ENCODE peak calls at places on chromosomes 3 and 15, in four cellular contexts. N, G, X and L are unnamed samples.

GRCh38 chr15:95799286-95800187 is 531.0 kb upstream of the NR2F2 start:
- DNase-seq in N (peak; percentile 8), G (no peak), X (no peak), L (no peak)

GRCh38 chr3:184368804-184369183 is 7.3 kb downstream of the POLR2H start:
- DNase-seq in N (no peak), G (no peak), X (no peak), L (no peak)

GRCh38 chr3:190546881-190547510 is 33.1 kb downstream of the IL1RAP start:
- DNase-seq in N (peak; percentile 31), G (no peak), X (no peak), L (no peak)

GRCh38 chr15:80850941-80851451 is 71.8 kb downstream of the CEMIP start:
- DNase-seq in N (peak; percentile 10), G (no peak), X (no peak), L (no peak)

GRCh38 chr3:136984837-136985236 is 27.1 kb downstream of the IL20RB start:
- DNase-seq in N (no peak), G (no peak), X (no peak), L (peak; percentile 2)

GRCh38 chr3:139264375-139264774 is 79.4 kb upstream of the MRPS22 start:
- DNase-seq in N (no peak), G (no peak), X (no peak), L (no peak)

GRCh38 chr3:31265646-31266423 is 266.9 kb upstream of the STT3B start:
- DNase-seq in N (no peak), G (no peak), X (no peak), L (no peak)

GRCh38 chr3:117788086-117788485 is 1078.5 kb downstream of the TUSC7 start:
- DNase-seq in N (no peak), G (no peak), X (no peak), L (no peak)

GRCh38 chr15:34709866-34710265 is 44.9 kb downstream of the GJD2 start:
- DNase-seq in N (no peak), G (no peak), X (no peak), L (no peak)

GRCh38 chr3:127456471-127457093 is 134.0 kb downstream of the TPRA1 start:
- DNase-seq in N (no peak), G (no peak), X (no peak), L (no peak)

GRCh38 chr3:134029256-134029733 is 430 bp downstream of the SLCO2A1 start:
- DNase-seq in N (no peak), G (no peak), X (no peak), L (no peak)
- TF ChIP-seq FOXK2 in N (no peak), G (no peak), X (no peak), L (no peak)

GRCh38 chr3:143139786-143140185 is 20.2 kb downstream of the CHST2 start:
- DNase-seq in N (no peak), G (no peak), X (no peak), L (no peak)
- TF ChIP-seq FOXK2 in N (no peak), G (no peak), X (no peak), L (no peak)

GRCh38 chr3:47909607-47910006 is 106.6 kb downstream of the MAP4 start:
- DNase-seq in N (no peak), G (no peak), X (no peak), L (no peak)

GRCh38 chr3:47910777-47911440 is 105.3 kb downstream of the MAP4 start:
- DNase-seq in N (peak; percentile 14), G (peak; percentile 72), X (no peak), L (no peak)

GRCh38 chr3:47907784-47908183 is 104.8 kb downstream of the DHX30 start:
- DNase-seq in N (no peak), G (no peak), X (no peak), L (no peak)

GRCh38 chr3:47910233-47910632 is 106.0 kb downstream of the MAP4 start:
- DNase-seq in N (no peak), G (peak; percentile 25), X (no peak), L (no peak)

DNA sequence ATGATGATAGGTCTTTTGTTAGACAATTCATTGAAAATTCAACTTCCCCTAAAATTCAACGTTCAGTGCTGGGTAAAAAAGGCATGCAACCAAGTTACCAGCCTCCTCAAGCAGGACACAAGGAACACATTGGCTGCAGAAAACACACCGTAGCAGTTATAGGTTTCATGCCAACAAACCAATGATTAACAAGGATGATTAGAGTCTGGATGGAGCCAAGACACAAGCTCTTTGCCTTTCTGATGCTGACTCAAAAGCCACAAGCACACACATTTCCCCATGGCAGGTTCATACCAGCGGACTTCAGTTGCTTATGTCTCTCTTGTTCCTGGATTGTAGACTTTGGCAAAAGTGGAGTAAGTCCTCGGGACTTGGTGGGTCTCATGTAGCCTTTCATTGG is 105.8 kb downstream of the DHX30 start:
- DNase-seq in N (no peak), G (no peak), X (no peak), L (no peak)
- TF ChIP-seq FOXK2 in N (no peak), G (no peak), X (no peak), L (no peak)

GRCh38 chr3:51434746-51435323 is 43.8 kb downstream of the RBM15B start:
- DNase-seq in N (peak; percentile 48), G (peak; percentile 52), X (peak; percentile 5), L (peak; percentile 64)
- TF ChIP-seq FOXK2 in N (no peak), G (no peak), X (no peak), L (no peak)

GRCh38 chr3:113783463-113783862 is 36.6 kb downstream of the ATP6V1A start:
- DNase-seq in N (no peak), G (peak; percentile 2), X (no peak), L (no peak)

GRCh38 chr3:113783980-113784379 is 37.1 kb downstream of the ATP6V1A start:
- DNase-seq in N (no peak), G (no peak), X (no peak), L (no peak)
- TF ChIP-seq FOXK2 in N (no peak), G (no peak), X (no peak), L (no peak)

GRCh38 chr3:189493271-189493670 is 137.9 kb upstream of the TP63 start:
- DNase-seq in N (no peak), G (no peak), X (no peak), L (no peak)

GRCh38 chr3:189488241-189488767 is 142.9 kb upstream of the TP63 start:
- DNase-seq in N (no peak), G (no peak), X (no peak), L (no peak)

GRCh38 chr3:189490749-189491148 is 140.4 kb upstream of the TP63 start:
- DNase-seq in N (no peak), G (no peak), X (no peak), L (no peak)

GRCh38 chr3:189486556-189486955 is 144.6 kb upstream of the TP63 start:
- DNase-seq in N (no peak), G (no peak), X (no peak), L (no peak)

GRCh38 chr3:189490337-189490736 is 140.9 kb upstream of the TP63 start:
- DNase-seq in N (no peak), G (no peak), X (no peak), L (no peak)
- TF ChIP-seq FOXK2 in N (no peak), G (no peak), X (no peak), L (no peak)